ENCODE peak calls at places on chromosomes 5 and 9, in four cellular contexts. U is IMR-90, F is GM12878, C is H1. O is an unnamed sample.

GRCh38 chr9:2208465-2208864 is 193.3 kb downstream of the SMARCA2 start:
- DNase-seq in U (no peak), F (no peak), C (no peak), O (peak; percentile 48)

GRCh38 chr5:126002222-126002897 is 420.8 kb upstream of the GRAMD2B start:
- DNase-seq in U (peak; percentile 85), F (no peak), C (no peak), O (no peak)

GRCh38 chr5:6107675-6108539 is 270.4 kb downstream of the MED10 start:
- DNase-seq in U (no peak), F (no peak), C (no peak), O (no peak)

GRCh38 chr5:107515521-107515920 is 155.2 kb downstream of the EFNA5 start:
- DNase-seq in U (no peak), F (no peak), C (no peak), O (peak; percentile 29)

GRCh38 chr5:124679578-124680210 is 66.7 kb downstream of the ZNF608 start:
- DNase-seq in U (no peak), F (no peak), C (no peak), O (no peak)

GRCh38 chr5:172956936-172957335 is 2.3 kb upstream of the RPL26L1 start:
- DNase-seq in U (no peak), F (no peak), C (no peak), O (no peak)

GRCh38 chr5:11524188-11524587 is 380.1 kb downstream of the CTNND2 start:
- DNase-seq in U (no peak), F (no peak), C (no peak), O (no peak)

GRCh38 chr5:136811086-136811485 is 445.7 kb upstream of the TRPC7 start:
- DNase-seq in U (peak; percentile 21), F (no peak), C (no peak), O (no peak)

GRCh38 chr9:4207881-4208615 is 91.8 kb downstream of the GLIS3 start:
- DNase-seq in U (peak; percentile 61), F (no peak), C (no peak), O (no peak)

DNA sequence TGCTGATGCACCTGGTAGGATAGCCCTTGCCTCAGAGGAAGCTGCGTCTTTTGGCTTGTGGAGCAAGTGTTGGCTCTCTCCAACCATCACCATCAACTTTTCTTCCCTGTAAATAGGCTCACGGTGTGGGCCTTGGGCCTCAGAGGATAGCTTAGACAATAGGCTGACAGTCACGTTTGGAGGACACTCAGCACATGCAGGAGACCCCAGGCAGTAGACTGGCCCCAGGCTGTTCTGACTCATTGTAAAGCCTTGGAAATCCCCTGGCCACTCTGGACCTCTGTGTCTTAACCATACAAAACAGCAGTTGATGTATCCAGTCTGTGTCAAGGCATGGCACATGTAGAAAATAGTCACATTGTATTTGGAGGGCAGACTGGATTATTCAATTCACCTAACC is 18.6 kb downstream of the CD74 start:
- DNase-seq in U (peak; percentile 84), F (no peak), C (no peak), O (no peak)
- TF ChIP-seq USF2 in U (no peak), F (no peak), C (no peak), O (no peak)

DNA sequence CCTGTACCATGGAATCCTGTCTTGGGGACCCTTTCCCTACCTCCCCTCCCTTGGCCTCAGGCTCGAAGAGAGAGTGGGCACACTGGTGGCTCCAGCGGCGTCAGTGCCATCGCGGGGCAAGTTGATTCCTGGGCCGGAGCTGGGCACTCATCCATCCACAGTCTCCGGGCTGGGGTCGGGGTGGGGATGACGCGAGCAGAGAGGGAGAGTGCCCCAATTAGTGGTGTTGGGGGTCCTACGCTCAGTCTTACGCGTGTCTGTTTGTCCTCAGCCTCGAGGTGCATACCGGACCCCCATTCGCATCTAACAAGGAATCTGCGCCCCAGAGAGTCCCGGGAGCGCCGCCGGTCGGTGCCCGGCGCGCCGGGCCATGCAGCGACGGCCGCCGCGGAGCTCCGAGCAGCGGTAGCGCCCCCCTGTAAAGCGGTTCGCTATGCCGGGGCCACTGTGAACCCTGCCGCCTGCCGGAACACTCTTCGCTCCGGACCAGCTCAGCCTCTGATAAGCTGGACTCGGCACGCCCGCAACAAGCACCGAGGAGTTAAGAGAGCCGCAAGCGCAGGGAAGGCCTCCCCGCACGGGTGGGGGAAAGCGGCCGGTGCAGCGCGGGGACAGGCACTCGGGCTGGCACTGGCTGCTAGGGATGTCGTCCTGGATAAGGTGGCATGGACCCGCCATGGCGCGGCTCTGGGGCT is 724 bp downstream of the NTRK2 start:
- DNase-seq in U (no peak), F (no peak), C (peak; percentile 75), O (peak; percentile 60)
- H3K4me2 ChIP-seq in U (no peak overlapping the region), F (peak overlapping the region; percentile 93), C (peak overlapping the region; percentile 89), O (peak overlapping the region; percentile 92)

GRCh38 chr9:755454-756381 is 85.8 kb upstream of the DMRT1 start:
- DNase-seq in U (peak; percentile 92), F (no peak), C (peak; percentile 36), O (no peak)
- TF ChIP-seq USF2 in U (no peak), F (no peak), C (no peak), O (no peak)

DNA sequence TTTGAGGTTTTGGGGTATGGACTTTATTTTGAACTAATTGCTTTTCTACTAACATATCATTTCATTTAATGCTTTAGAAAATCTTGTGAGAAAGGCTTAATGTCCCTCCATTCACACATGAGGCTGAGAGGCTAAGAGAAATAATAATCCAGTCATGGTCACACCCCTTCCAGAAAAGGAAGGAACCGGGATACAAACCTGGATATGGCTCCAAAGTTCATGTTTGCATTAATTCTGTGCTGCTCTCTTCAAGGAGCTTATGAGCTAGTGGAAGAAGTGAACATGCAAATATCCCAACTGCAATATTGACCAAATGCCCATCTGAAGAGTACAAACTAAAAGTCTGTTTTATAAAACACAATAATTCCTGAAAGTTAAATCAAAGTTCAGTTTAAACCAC is 732.1 kb upstream of the RIOK2 start:
- DNase-seq in U (no peak), F (no peak), C (no peak), O (no peak)
- H3K4me2 ChIP-seq in U (no peak overlapping the region), F (no peak overlapping the region), C (no peak overlapping the region), O (no peak overlapping the region)

GRCh38 chr5:77514457-77514856 is 22.3 kb upstream of the WDR41 start:
- DNase-seq in U (no peak), F (no peak), C (no peak), O (no peak)

GRCh38 chr5:77518304-77518703 is 26.2 kb upstream of the WDR41 start:
- DNase-seq in U (peak; percentile 2), F (no peak), C (no peak), O (peak; percentile 14)
- TF ChIP-seq USF2 in U (no peak), F (no peak), C (no peak), O (no peak)

GRCh38 chr5:146797683-146798082 is 80.9 kb downstream of the PPP2R2B start:
- DNase-seq in U (no peak), F (no peak), C (peak; percentile 35), O (no peak)

GRCh38 chr5:146799235-146800015 is 79.1 kb downstream of the PPP2R2B start:
- DNase-seq in U (no peak), F (no peak), C (no peak), O (no peak)

GRCh38 chr5:146805099-146805498 is 73.5 kb downstream of the PPP2R2B start:
- DNase-seq in U (no peak), F (no peak), C (no peak), O (no peak)

DNA sequence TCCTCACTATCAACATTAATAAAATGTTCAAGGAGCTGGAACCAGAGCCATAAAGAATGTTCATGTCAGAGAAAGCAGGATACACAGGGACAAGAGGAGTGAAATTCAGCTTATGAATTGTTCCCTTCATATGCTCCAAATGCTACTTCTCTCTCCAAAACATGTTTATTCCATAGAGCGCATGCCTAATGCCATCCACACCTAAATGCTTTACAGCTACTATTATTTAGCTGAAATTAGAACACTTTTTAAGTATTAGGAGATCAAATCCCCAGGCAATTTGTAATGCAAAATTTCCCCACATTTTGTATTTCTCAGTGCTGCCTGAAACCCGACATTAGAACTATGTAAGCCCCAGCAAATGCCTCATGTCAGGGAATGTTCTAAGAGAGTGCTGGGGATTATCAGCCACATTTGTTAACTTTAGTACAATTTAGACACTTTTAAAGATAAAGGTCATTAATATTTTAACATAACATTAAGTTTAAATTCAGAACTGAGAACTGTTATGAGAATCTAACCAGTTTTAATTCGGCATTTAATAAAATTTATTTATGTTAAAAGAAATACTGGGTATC is 75.5 kb downstream of the PPP2R2B start:
- DNase-seq in U (no peak), F (no peak), C (no peak), O (no peak)
- H3K4me2 ChIP-seq in U (no peak overlapping the region), F (no peak overlapping the region), C (no peak overlapping the region), O (no peak overlapping the region)

GRCh38 chr5:157130933-157131332 is 11.7 kb downstream of the MED7 start:
- DNase-seq in U (peak; percentile 21), F (no peak), C (no peak), O (peak; percentile 43)
- TF ChIP-seq USF2 in U (no peak), F (no peak), C (no peak), O (no peak)

O was measured in SK-N-SH.